ENCODE peak calls at places on chromosomes 6 and 20, in eight cellular contexts. Q is transverse colon, I is stomach, A is breast epithelium, M is thoracic aorta, P is neural progenitor cell, R is brain microvascular endothelial cell, N is left lung. V is an unnamed sample. For H3K27me3, the result is how much of the 10 kb centered on the place peaks cover.

GRCh38 chr6:73710470-73710869 is 14.5 kb downstream of the CD109 start:
- DNase-seq in Q (no peak), I (peak), A (peak), M (no peak), P (no peak), R (peak), N (no peak), V (no peak)

GRCh38 chr6:54718541-54719023 is 128.0 kb upstream of the FAM83B start:
- DNase-seq in Q (peak), I (no peak), A (no peak), M (no peak), P (peak), R (no peak), N (no peak), V (no peak)

GRCh38 chr20:23889775-23890187 is 10.2 kb upstream of the CST5 start:
- DNase-seq in Q (peak), I (peak), A (no peak), M (no peak), P (peak), R (peak), N (no peak), V (no peak)

GRCh38 chr6:5412663-5413062 is 151.3 kb downstream of the FARS2 start:
- DNase-seq in Q (no peak), I (no peak), A (no peak), M (no peak), P (no peak), R (no peak), N (no peak), V (no peak)

GRCh38 chr20:51487525-51488279 is 54.8 kb downstream of the NFATC2 start:
- DNase-seq in Q (no peak), I (no peak), A (peak), M (no peak), P (no peak), R (peak), N (no peak), V (no peak)

GRCh38 chr6:69719602-69720193 is 77.1 kb downstream of the LMBRD1 start:
- DNase-seq in Q (no peak), I (no peak), A (no peak), M (no peak), P (peak), R (peak), N (no peak), V (no peak)

GRCh38 chr20:19885981-19886665 is 128.1 kb downstream of the RIN2 start:
- DNase-seq in Q (peak), I (peak), A (peak), M (no peak), P (no peak), R (peak), N (no peak), V (no peak)

GRCh38 chr20:48603116-48603818 is 224.5 kb downstream of the PREX1 start:
- DNase-seq in Q (no peak), I (no peak), A (no peak), M (no peak), P (peak), R (no peak), N (no peak), V (no peak)

GRCh38 chr20:18847226-18847625 is 33.6 kb downstream of the SCP2D1 start:
- DNase-seq in Q (no peak), I (no peak), A (no peak), M (no peak), P (no peak), R (no peak), N (no peak), V (no peak)

GRCh38 chr20:16363832-16364687 is 209.2 kb downstream of the KIF16B start:
- DNase-seq in Q (no peak), I (no peak), A (no peak), M (no peak), P (no peak), R (no peak), N (no peak), V (no peak)
- TF ChIP-seq CTCF in Q (no peak), I (no peak), A (no peak), M (no peak), P (no peak), R (no peak), N (no peak), V (no peak)

GRCh38 chr20:50263831-50264230 is 73.2 kb downstream of the CEBPB start:
- DNase-seq in Q (no peak), I (no peak), A (no peak), M (no peak), P (no peak), R (no peak), N (no peak), V (no peak)
- H3K27me3 ChIP-seq in Q (under half), I (under half), A (under half), M (under half), P (under half), R (under half), N (under half), V (under half)

GRCh38 chr6:154974485-154975149 is 20.5 kb upstream of the TIAM2 start:
- DNase-seq in Q (no peak), I (no peak), A (no peak), M (no peak), P (no peak), R (no peak), N (no peak), V (no peak)
- TF ChIP-seq CTCF in Q (no peak), I (no peak), A (no peak), M (no peak), P (peak), R (peak), N (no peak), V (no peak)

GRCh38 chr6:104956663-104957294 is at the start of gene LIN28B:
- DNase-seq in Q (no peak), I (no peak), A (no peak), M (no peak), P (peak), R (no peak), N (no peak), V (no peak)

GRCh38 chr6:104953410-104953953 is 3.4 kb upstream of the LIN28B start:
- DNase-seq in Q (no peak), I (no peak), A (no peak), M (no peak), P (peak), R (no peak), N (no peak), V (no peak)

GRCh38 chr6:104955927-104956662 is 812 bp upstream of the LIN28B start:
- DNase-seq in Q (no peak), I (no peak), A (no peak), M (no peak), P (peak), R (no peak), N (no peak), V (no peak)

GRCh38 chr6:104954091-104954797 is 2.7 kb upstream of the LIN28B start:
- DNase-seq in Q (no peak), I (no peak), A (no peak), M (no peak), P (peak), R (no peak), N (no peak), V (no peak)

DNA sequence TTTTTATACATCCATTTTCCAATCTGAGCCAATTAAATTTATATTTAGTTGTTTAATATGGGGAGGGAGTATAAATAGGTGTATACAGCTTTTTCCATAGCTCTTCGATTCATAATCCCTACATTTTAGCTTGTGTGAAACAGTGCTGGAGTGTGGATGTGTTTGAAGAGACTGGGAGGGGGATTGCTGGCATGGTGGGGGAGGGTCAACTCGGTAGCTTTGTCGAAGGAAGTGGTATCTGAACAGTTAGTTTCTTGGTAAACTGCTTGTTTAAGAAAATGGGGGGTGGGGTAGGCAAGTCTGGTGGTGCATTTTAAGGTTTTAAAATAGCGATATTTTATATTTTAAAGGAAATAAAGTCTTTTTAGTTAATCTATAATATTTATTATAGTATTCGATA is 1.4 kb upstream of the LIN28B start:
- DNase-seq in Q (no peak), I (no peak), A (no peak), M (no peak), P (peak), R (no peak), N (no peak), V (no peak)
- H3K27me3 ChIP-seq in Q (half or more), I (half or more), A (under half), M (half or more), P (under half), R (half or more), N (half or more), V (under half)

GRCh38 chr20:58155148-58155925 is 73.1 kb downstream of the ANKRD60 start:
- DNase-seq in Q (no peak), I (no peak), A (no peak), M (no peak), P (no peak), R (no peak), N (no peak), V (no peak)
- TF ChIP-seq CTCF in Q (no peak), I (no peak), A (no peak), M (no peak), P (peak), R (peak), N (no peak), V (no peak)

GRCh38 chr20:41161886-41162285 is 24.5 kb downstream of the PLCG1 start:
- DNase-seq in Q (no peak), I (no peak), A (no peak), M (no peak), P (no peak), R (no peak), N (no peak), V (no peak)

GRCh38 chr20:41160686-41161085 is 23.3 kb downstream of the PLCG1 start:
- DNase-seq in Q (no peak), I (no peak), A (no peak), M (no peak), P (no peak), R (no peak), N (no peak), V (no peak)

GRCh38 chr20:41162396-41162795 is 25.1 kb downstream of the PLCG1 start:
- DNase-seq in Q (no peak), I (no peak), A (no peak), M (no peak), P (no peak), R (no peak), N (no peak), V (no peak)

GRCh38 chr20:41158082-41158625 is 20.8 kb downstream of the PLCG1 start:
- DNase-seq in Q (no peak), I (no peak), A (no peak), M (no peak), P (no peak), R (no peak), N (no peak), V (no peak)

GRCh38 chr20:41159547-41159946 is 22.2 kb downstream of the PLCG1 start:
- DNase-seq in Q (no peak), I (no peak), A (no peak), M (no peak), P (no peak), R (no peak), N (no peak), V (no peak)
- H3K27me3 ChIP-seq in Q (under half), I (under half), A (under half), M (under half), P (under half), R (under half), N (under half), V (under half)

GRCh38 chr6:8066108-8066507 is 1.9 kb upstream of the BLOC1S5 start:
- DNase-seq in Q (no peak), I (no peak), A (no peak), M (no peak), P (no peak), R (no peak), N (no peak), V (no peak)
- TF ChIP-seq CTCF in Q (no peak), I (no peak), A (no peak), M (no peak), P (peak), R (peak), N (no peak), V (no peak)

GRCh38 chr20:46004187-46004586 is 4.5 kb upstream of the MMP9 start:
- DNase-seq in Q (no peak), I (no peak), A (no peak), M (no peak), P (no peak), R (no peak), N (no peak), V (no peak)

GRCh38 chr20:46006031-46006430 is 2.7 kb upstream of the MMP9 start:
- DNase-seq in Q (no peak), I (no peak), A (no peak), M (no peak), P (no peak), R (no peak), N (no peak), V (no peak)

GRCh38 chr20:46007671-46008070 is 1.0 kb upstream of the MMP9 start:
- DNase-seq in Q (no peak), I (no peak), A (no peak), M (no peak), P (no peak), R (no peak), N (no peak), V (no peak)

GRCh38 chr20:46006964-46007363 is 1.7 kb upstream of the MMP9 start:
- DNase-seq in Q (no peak), I (no peak), A (no peak), M (no peak), P (no peak), R (no peak), N (no peak), V (no peak)

GRCh38 chr20:46004813-46005505 is 3.7 kb upstream of the MMP9 start:
- DNase-seq in Q (peak), I (peak), A (no peak), M (no peak), P (no peak), R (no peak), N (no peak), V (no peak)
- H3K27me3 ChIP-seq in Q (half or more), I (half or more), A (under half), M (under half), P (under half), R (under half), N (half or more), V (under half)

V was measured in ascending aorta.